ENCODE peak calls at places on chromosomes 2 and 18, in eight cellular contexts. Q is WTC11, Z is A549, A is H1, I is IMR-90, O is K562, M is HepG2, G is GM12878. N is an unnamed sample.

GRCh38 chr18:2471523-2471922 is 99.8 kb downstream of the METTL4 start:
- DNase-seq in Q (peak), Z (no peak), A (no peak), I (no peak), O (peak), M (no peak), G (no peak), N (no peak)

GRCh38 chr2:156982615-156983014 is 274.9 kb upstream of the GALNT5 start:
- DNase-seq in Q (no peak), Z (no peak), A (no peak), I (peak), O (no peak), M (no peak), G (no peak), N (no peak)

GRCh38 chr18:46571756-46572155 is 85.3 kb downstream of the LOXHD1 start:
- DNase-seq in Q (no peak), Z (no peak), A (no peak), I (no peak), O (no peak), M (no peak), G (no peak), N (no peak)

GRCh38 chr18:69845588-69846506 is 101.8 kb downstream of the CD226 start:
- DNase-seq in Q (no peak), Z (no peak), A (no peak), I (peak), O (no peak), M (no peak), G (no peak), N (no peak)

GRCh38 chr2:96945011-96945410 is 41.4 kb downstream of the FAM178B start:
- DNase-seq in Q (no peak), Z (no peak), A (no peak), I (no peak), O (no peak), M (no peak), G (no peak), N (no peak)

GRCh38 chr18:77062518-77063003 is 70.0 kb downstream of the MBP start:
- DNase-seq in Q (no peak), Z (no peak), A (no peak), I (peak), O (no peak), M (no peak), G (peak), N (no peak)

GRCh38 chr18:34028341-34028740 is 196.4 kb downstream of the NOL4 start:
- DNase-seq in Q (no peak), Z (no peak), A (no peak), I (no peak), O (no peak), M (no peak), G (no peak), N (no peak)

GRCh38 chr2:236582968-236583367 is 13.3 kb downstream of the ACKR3 start:
- DNase-seq in Q (no peak), Z (no peak), A (no peak), I (no peak), O (no peak), M (no peak), G (no peak), N (no peak)

GRCh38 chr2:23828256-23828980 is 98.5 kb downstream of the ATAD2B start:
- DNase-seq in Q (no peak), Z (no peak), A (no peak), I (no peak), O (no peak), M (no peak), G (no peak), N (no peak)

GRCh38 chr2:16900405-16901025 is 234.9 kb upstream of the CYRIA start:
- DNase-seq in Q (peak), Z (no peak), A (peak), I (no peak), O (peak), M (peak), G (no peak), N (no peak)

GRCh38 chr2:221060335-221060734 is 511.8 kb downstream of the EPHA4 start:
- DNase-seq in Q (no peak), Z (no peak), A (no peak), I (peak), O (no peak), M (no peak), G (no peak), N (no peak)

GRCh38 chr2:226609361-226609760 is 190.3 kb downstream of the IRS1 start:
- DNase-seq in Q (no peak), Z (no peak), A (no peak), I (peak), O (no peak), M (no peak), G (no peak), N (no peak)

GRCh38 chr2:136495636-136496035 is 269.7 kb upstream of the THSD7B start:
- DNase-seq in Q (no peak), Z (no peak), A (no peak), I (no peak), O (no peak), M (no peak), G (peak), N (no peak)

GRCh38 chr2:73063909-73064875 is 7.3 kb downstream of the SFXN5 start:
- DNase-seq in Q (peak), Z (peak), A (no peak), I (peak), O (peak), M (no peak), G (no peak), N (no peak)

GRCh38 chr2:230691005-230691647 is 21.5 kb upstream of the CAB39 start:
- DNase-seq in Q (no peak), Z (no peak), A (peak), I (peak), O (no peak), M (peak), G (no peak), N (no peak)

GRCh38 chr2:239716536-239717318 is 308.4 kb downstream of the NDUFA10 start:
- DNase-seq in Q (no peak), Z (no peak), A (no peak), I (no peak), O (no peak), M (no peak), G (no peak), N (peak)

GRCh38 chr2:232342635-232343565 is 35.7 kb upstream of the ALPP start:
- DNase-seq in Q (peak), Z (no peak), A (no peak), I (no peak), O (no peak), M (no peak), G (no peak), N (no peak)

GRCh38 chr2:231199219-231199618 is 788 bp downstream of the ARMC9 start:
- DNase-seq in Q (no peak), Z (no peak), A (no peak), I (peak), O (no peak), M (no peak), G (no peak), N (no peak)

GRCh38 chr18:74082476-74083070 is 65.1 kb downstream of the FBXO15 start:
- DNase-seq in Q (peak), Z (peak), A (peak), I (peak), O (no peak), M (peak), G (peak), N (peak)

GRCh38 chr2:128435576-128436497 is 117.2 kb upstream of the HS6ST1 start:
- DNase-seq in Q (no peak), Z (no peak), A (no peak), I (no peak), O (no peak), M (no peak), G (no peak), N (no peak)

GRCh38 chr18:68800075-68800474 is 2.2 kb downstream of the CCDC102B start:
- DNase-seq in Q (no peak), Z (no peak), A (no peak), I (no peak), O (no peak), M (no peak), G (no peak), N (no peak)

GRCh38 chr2:171522804-171523338 is 597 bp downstream of the CYBRD1 start:
- DNase-seq in Q (peak), Z (peak), A (no peak), I (no peak), O (peak), M (no peak), G (no peak), N (no peak)

GRCh38 chr2:43519711-43520221 is 76.1 kb downstream of the THADA start:
- DNase-seq in Q (no peak), Z (no peak), A (no peak), I (peak), O (no peak), M (no peak), G (no peak), N (no peak)

GRCh38 chr2:190351955-190352354 is 8.6 kb downstream of the INPP1 start:
- DNase-seq in Q (no peak), Z (no peak), A (no peak), I (no peak), O (no peak), M (no peak), G (no peak), N (no peak)

GRCh38 chr2:23400703-23401102 is 15.7 kb downstream of the KLHL29 start:
- DNase-seq in Q (no peak), Z (no peak), A (no peak), I (no peak), O (no peak), M (no peak), G (no peak), N (no peak)

GRCh38 chr2:168731550-168732128 is 70.8 kb upstream of the NOSTRIN start:
- DNase-seq in Q (no peak), Z (no peak), A (no peak), I (no peak), O (no peak), M (no peak), G (no peak), N (no peak)

GRCh38 chr2:218981390-218982311 is 3.3 kb downstream of the FEV start:
- DNase-seq in Q (peak), Z (no peak), A (no peak), I (peak), O (no peak), M (no peak), G (no peak), N (peak)

GRCh38 chr2:46643951-46644350 is 164.6 kb downstream of the TMEM247 start:
- DNase-seq in Q (no peak), Z (no peak), A (no peak), I (peak), O (no peak), M (no peak), G (no peak), N (no peak)

GRCh38 chr2:105739408-105739807 is 5.3 kb upstream of the NCK2 start:
- DNase-seq in Q (no peak), Z (no peak), A (no peak), I (no peak), O (no peak), M (no peak), G (no peak), N (no peak)

GRCh38 chr2:108385411-108386071 is 7.8 kb downstream of the SULT1C4 start:
- DNase-seq in Q (no peak), Z (peak), A (no peak), I (no peak), O (no peak), M (peak), G (peak), N (no peak)

GRCh38 chr2:120384486-120385354 is 38.8 kb downstream of the INHBB start:
- DNase-seq in Q (peak), Z (no peak), A (no peak), I (no peak), O (no peak), M (peak), G (peak), N (no peak)

GRCh38 chr18:6950641-6951040 is 167.0 kb downstream of the LAMA1 start:
- DNase-seq in Q (no peak), Z (no peak), A (no peak), I (no peak), O (no peak), M (no peak), G (no peak), N (no peak)
- TF ChIP-seq USF2 in Q (no peak), Z (no peak), A (no peak), I (no peak), O (no peak), M (no peak), G (no peak), N (no peak)

DNA sequence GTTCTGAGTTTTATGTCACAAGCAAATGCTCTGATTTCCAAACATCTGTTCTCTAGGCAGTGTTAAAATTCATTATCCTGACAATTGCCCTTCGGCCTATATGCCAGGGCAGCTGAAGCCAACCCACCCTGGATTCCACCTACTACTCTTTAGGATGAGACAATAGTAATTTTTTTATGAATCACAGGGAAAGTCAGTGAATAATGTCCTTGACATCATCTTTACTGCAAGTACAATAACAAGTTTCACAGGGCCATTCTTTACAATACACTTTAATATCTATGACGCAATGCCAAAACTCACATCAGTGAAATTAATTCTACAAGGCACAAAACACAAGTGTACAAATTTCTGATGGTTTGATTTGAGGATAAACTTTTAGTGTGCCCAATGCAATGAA is 77.4 kb upstream of the CTLA4 start:
- DNase-seq in Q (no peak), Z (no peak), A (no peak), I (peak), O (no peak), M (no peak), G (no peak), N (no peak)
- TF ChIP-seq USF2 in Q (no peak), Z (no peak), A (no peak), I (no peak), O (no peak), M (no peak), G (no peak), N (no peak)

DNA sequence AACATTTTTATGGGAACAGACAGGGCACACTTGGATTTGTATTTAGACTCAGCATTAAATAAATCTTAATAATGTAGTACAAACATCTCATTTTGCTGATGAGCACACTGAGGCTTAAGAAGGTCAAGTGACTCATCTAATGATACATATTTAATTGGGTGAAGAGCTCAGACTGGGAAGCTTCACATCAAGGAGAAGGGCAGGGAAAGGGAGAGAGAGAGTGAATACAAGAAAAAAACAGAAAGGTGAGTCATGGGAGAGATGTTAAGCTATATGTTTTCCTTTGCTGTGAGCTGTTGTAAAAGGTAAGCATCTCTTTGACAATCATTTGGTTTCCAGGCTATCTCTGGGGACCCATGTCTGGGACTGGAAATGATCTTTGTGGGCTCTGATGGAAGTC is 277.8 kb downstream of the SETBP1 start:
- DNase-seq in Q (no peak), Z (no peak), A (no peak), I (no peak), O (no peak), M (no peak), G (no peak), N (no peak)
- TF ChIP-seq USF2 in Q (no peak), Z (no peak), A (no peak), I (no peak), O (no peak), M (no peak), G (no peak), N (no peak)

GRCh38 chr2:10211822-10212438 is 89.4 kb downstream of the RRM2 start:
- DNase-seq in Q (no peak), Z (no peak), A (no peak), I (no peak), O (no peak), M (no peak), G (no peak), N (no peak)
- TF ChIP-seq USF2 in Q (no peak), Z (no peak), A (no peak), I (no peak), O (no peak), M (no peak), G (no peak), N (no peak)

DNA sequence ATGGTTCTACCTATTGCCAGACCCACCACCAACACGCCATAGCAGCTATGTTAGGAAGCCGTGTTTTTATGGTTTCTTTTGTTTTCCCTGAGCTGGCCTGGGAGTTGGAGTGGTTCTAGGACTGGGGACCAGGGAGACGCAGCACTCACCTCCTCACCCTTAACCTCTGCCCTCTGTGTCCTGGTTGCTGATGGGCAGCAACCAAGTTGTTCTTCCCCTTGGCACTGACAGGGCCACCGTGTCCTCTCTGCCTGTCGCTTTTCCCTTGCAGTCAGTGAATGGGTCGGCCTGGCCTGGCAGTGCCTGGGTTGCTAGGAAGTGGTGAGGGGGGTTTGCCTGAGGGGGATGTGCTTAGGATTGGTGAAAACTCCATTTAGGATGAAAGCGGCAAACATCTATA is 197.1 kb upstream of the GATA6 start:
- DNase-seq in Q (no peak), Z (no peak), A (no peak), I (no peak), O (no peak), M (no peak), G (no peak), N (no peak)
- TF ChIP-seq USF2 in Q (no peak), Z (no peak), A (no peak), I (no peak), O (no peak), M (no peak), G (no peak), N (no peak)

GRCh38 chr18:13107074-13107473 is 111.5 kb upstream of the LDLRAD4 start:
- DNase-seq in Q (no peak), Z (no peak), A (no peak), I (peak), O (no peak), M (no peak), G (no peak), N (no peak)

GRCh38 chr18:13108330-13108729 is 110.2 kb upstream of the LDLRAD4 start:
- DNase-seq in Q (no peak), Z (no peak), A (no peak), I (no peak), O (no peak), M (no peak), G (no peak), N (no peak)

GRCh38 chr18:13110559-13110958 is 108.0 kb upstream of the LDLRAD4 start:
- DNase-seq in Q (no peak), Z (no peak), A (no peak), I (no peak), O (no peak), M (no peak), G (no peak), N (no peak)

GRCh38 chr18:13112982-13113381 is 105.6 kb upstream of the LDLRAD4 start:
- DNase-seq in Q (peak), Z (no peak), A (peak), I (peak), O (peak), M (peak), G (no peak), N (peak)
- TF ChIP-seq USF2 in Q (no peak), Z (no peak), A (no peak), I (no peak), O (no peak), M (no peak), G (no peak), N (no peak)

N was measured in SK-N-SH.